ENCODE peak calls at places on chromosome 20, in five cellular contexts. One of them, this sample, is unnamed. For H3K4me1, the result is how much of the 10 kb centered on the place peaks cover.

GRCh38 chr20:25196701-25197120 is 1.2 kb downstream of the ENTPD6 start:
- DNase-seq in CD4-positive, CD25-positive, alpha-beta regulatory T cell: no peak
- DNase-seq in heart left ventricle: no peak
- DNase-seq in ascending aorta: no peak
- DNase-seq in SJSA1: no peak
- DNase-seq in this sample: peak

GRCh38 chr20:43409041-43409913 is 48.4 kb upstream of the SRSF6 start:
- DNase-seq in CD4-positive, CD25-positive, alpha-beta regulatory T cell: no peak
- DNase-seq in heart left ventricle: no peak
- DNase-seq in ascending aorta: no peak
- DNase-seq in SJSA1: peak
- DNase-seq in this sample: peak

GRCh38 chr20:462199-462991 is at the start of gene TBC1D20:
- DNase-seq in CD4-positive, CD25-positive, alpha-beta regulatory T cell: peak
- DNase-seq in heart left ventricle: peak
- DNase-seq in ascending aorta: peak
- DNase-seq in SJSA1: peak
- DNase-seq in this sample: peak

GRCh38 chr20:4613718-4614620 is 107.7 kb upstream of the PRND start:
- DNase-seq in CD4-positive, CD25-positive, alpha-beta regulatory T cell: peak
- DNase-seq in heart left ventricle: no peak
- DNase-seq in ascending aorta: no peak
- DNase-seq in SJSA1: peak
- DNase-seq in this sample: peak

GRCh38 chr20:40702504-40702903 is 13.5 kb upstream of the MAFB start:
- DNase-seq in CD4-positive, CD25-positive, alpha-beta regulatory T cell: no peak
- DNase-seq in heart left ventricle: no peak
- DNase-seq in ascending aorta: no peak
- DNase-seq in SJSA1: no peak
- DNase-seq in this sample: no peak

GRCh38 chr20:2301164-2301622 is 5.4 kb downstream of the TGM3 start:
- DNase-seq in CD4-positive, CD25-positive, alpha-beta regulatory T cell: no peak
- DNase-seq in heart left ventricle: no peak
- DNase-seq in ascending aorta: peak
- DNase-seq in SJSA1: peak
- DNase-seq in this sample: peak

GRCh38 chr20:23533161-23533560 is 35.1 kb downstream of the CST9L start:
- DNase-seq in CD4-positive, CD25-positive, alpha-beta regulatory T cell: no peak
- DNase-seq in heart left ventricle: no peak
- DNase-seq in ascending aorta: no peak
- DNase-seq in SJSA1: no peak
- DNase-seq in this sample: no peak

GRCh38 chr20:11891081-11891826 is 26.4 kb upstream of the BTBD3 start:
- DNase-seq in CD4-positive, CD25-positive, alpha-beta regulatory T cell: no peak
- DNase-seq in heart left ventricle: peak
- DNase-seq in ascending aorta: no peak
- DNase-seq in SJSA1: peak
- DNase-seq in this sample: peak

GRCh38 chr20:25035924-25036323 is 22.0 kb downstream of the ACSS1 start:
- DNase-seq in CD4-positive, CD25-positive, alpha-beta regulatory T cell: no peak
- DNase-seq in heart left ventricle: no peak
- DNase-seq in ascending aorta: no peak
- DNase-seq in SJSA1: no peak
- DNase-seq in this sample: no peak

GRCh38 chr20:25233016-25233772 is 14.7 kb upstream of the PYGB start:
- DNase-seq in CD4-positive, CD25-positive, alpha-beta regulatory T cell: no peak
- DNase-seq in heart left ventricle: no peak
- DNase-seq in ascending aorta: no peak
- DNase-seq in SJSA1: peak
- DNase-seq in this sample: no peak

GRCh38 chr20:6783752-6784725 is 16.6 kb downstream of the BMP2 start:
- DNase-seq in CD4-positive, CD25-positive, alpha-beta regulatory T cell: no peak
- DNase-seq in heart left ventricle: no peak
- DNase-seq in ascending aorta: no peak
- DNase-seq in SJSA1: no peak
- DNase-seq in this sample: no peak

GRCh38 chr20:12598894-12599293 is 409.9 kb upstream of the SPTLC3 start:
- DNase-seq in CD4-positive, CD25-positive, alpha-beta regulatory T cell: no peak
- DNase-seq in heart left ventricle: no peak
- DNase-seq in ascending aorta: no peak
- DNase-seq in SJSA1: no peak
- DNase-seq in this sample: no peak

GRCh38 chr20:62644802-62645496 is 2.6 kb downstream of the SLCO4A1 start:
- DNase-seq in CD4-positive, CD25-positive, alpha-beta regulatory T cell: no peak
- DNase-seq in heart left ventricle: no peak
- DNase-seq in ascending aorta: no peak
- DNase-seq in SJSA1: no peak
- DNase-seq in this sample: no peak

GRCh38 chr20:49948809-49949507 is 12.8 kb downstream of the RNF114 start:
- DNase-seq in CD4-positive, CD25-positive, alpha-beta regulatory T cell: no peak
- DNase-seq in heart left ventricle: no peak
- DNase-seq in ascending aorta: no peak
- DNase-seq in SJSA1: peak
- DNase-seq in this sample: peak

GRCh38 chr20:62155428-62156253 is 12.1 kb downstream of the SS18L1 start:
- DNase-seq in CD4-positive, CD25-positive, alpha-beta regulatory T cell: no peak
- DNase-seq in heart left ventricle: no peak
- DNase-seq in ascending aorta: no peak
- DNase-seq in SJSA1: no peak
- DNase-seq in this sample: no peak

DNA sequence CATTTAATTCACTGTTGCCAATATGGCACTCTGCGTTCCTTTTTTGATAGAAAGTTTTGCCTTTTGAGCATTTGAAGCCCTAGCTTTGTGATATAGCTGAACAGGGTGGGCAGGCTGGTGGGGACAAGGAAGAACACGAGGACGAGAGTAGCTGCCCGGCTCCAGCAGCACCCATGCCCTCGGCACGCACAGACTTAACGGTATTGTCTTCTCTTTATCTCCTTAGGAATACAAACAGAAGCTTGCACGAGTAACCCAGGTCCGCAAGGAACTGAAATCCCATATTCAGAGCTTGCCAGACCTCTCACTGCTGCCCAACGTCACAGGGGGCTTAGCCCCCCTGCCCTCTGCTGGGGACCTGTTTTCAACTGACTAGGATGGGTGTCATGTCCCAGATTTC is 56.0 kb downstream of the RPRD1B start:
- DNase-seq in CD4-positive, CD25-positive, alpha-beta regulatory T cell: no peak
- DNase-seq in heart left ventricle: no peak
- DNase-seq in ascending aorta: no peak
- DNase-seq in SJSA1: no peak
- DNase-seq in this sample: no peak
- H3K4me1 ChIP-seq in CD4-positive, CD25-positive, alpha-beta regulatory T cell: under half
- H3K4me1 ChIP-seq in heart left ventricle: under half
- H3K4me1 ChIP-seq in ascending aorta: under half
- H3K4me1 ChIP-seq in SJSA1: half or more
- H3K4me1 ChIP-seq in this sample: under half

GRCh38 chr20:63955281-63955845 is 853 bp downstream of the UCKL1 start:
- DNase-seq in CD4-positive, CD25-positive, alpha-beta regulatory T cell: peak
- DNase-seq in heart left ventricle: peak
- DNase-seq in ascending aorta: no peak
- DNase-seq in SJSA1: peak
- DNase-seq in this sample: peak
- H3K4me1 ChIP-seq in CD4-positive, CD25-positive, alpha-beta regulatory T cell: under half
- H3K4me1 ChIP-seq in heart left ventricle: half or more
- H3K4me1 ChIP-seq in ascending aorta: under half
- H3K4me1 ChIP-seq in SJSA1: under half
- H3K4me1 ChIP-seq in this sample: under half

DNA sequence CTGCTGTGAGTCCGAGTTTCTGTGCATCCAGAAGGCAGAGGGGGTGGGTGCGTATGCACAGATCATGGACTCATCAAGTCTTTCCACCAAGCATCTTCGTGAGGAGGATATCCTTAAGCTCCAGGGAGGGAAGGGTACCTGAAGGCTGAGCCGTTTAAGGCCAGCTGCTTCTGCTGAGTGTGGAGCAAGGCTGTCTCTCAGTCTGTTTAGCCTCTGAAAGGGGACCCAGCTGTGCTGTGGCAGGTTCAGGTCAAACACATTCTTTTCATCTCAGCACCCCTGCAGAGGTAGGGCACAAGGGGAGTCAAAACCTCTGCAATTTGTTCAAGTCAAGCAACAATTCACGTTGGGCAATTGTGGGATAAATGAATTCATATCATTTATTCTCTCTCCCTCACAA is 4.4 kb downstream of the LAMP5 start:
- DNase-seq in CD4-positive, CD25-positive, alpha-beta regulatory T cell: no peak
- DNase-seq in heart left ventricle: no peak
- DNase-seq in ascending aorta: no peak
- DNase-seq in SJSA1: no peak
- DNase-seq in this sample: no peak
- H3K4me1 ChIP-seq in CD4-positive, CD25-positive, alpha-beta regulatory T cell: under half
- H3K4me1 ChIP-seq in heart left ventricle: under half
- H3K4me1 ChIP-seq in ascending aorta: under half
- H3K4me1 ChIP-seq in SJSA1: under half
- H3K4me1 ChIP-seq in this sample: under half

DNA sequence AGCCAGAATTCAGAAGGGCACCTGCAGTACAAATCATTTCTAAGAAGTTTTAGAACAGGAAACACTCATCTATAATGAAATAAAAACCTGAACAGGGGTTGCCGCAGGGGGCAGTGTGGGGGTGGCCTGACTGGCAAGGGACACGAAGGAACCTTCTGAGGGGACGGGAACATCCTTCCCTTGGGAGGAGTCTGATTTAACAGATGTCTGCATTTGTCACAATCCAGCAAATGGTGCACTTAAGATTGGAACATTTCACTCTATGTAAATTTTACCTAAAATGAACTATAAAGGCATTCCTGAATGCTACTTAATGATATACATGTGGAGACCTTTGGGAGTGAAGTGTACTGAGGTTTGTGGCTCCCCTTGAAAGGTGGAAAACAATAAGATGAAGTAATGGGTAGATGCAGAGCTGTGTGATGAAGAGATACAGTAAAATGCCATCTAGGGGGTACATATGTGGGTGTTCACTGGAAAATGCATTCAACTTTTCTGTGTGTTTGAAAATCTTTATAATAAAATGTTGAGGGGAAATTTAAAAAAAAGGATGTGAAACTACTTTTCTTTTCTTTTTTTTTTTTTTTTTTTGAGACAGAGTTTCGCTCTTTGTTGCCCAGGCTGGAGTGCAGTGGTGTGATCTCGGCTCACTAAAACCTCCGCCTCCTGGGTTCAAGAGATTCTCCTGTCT is 89.5 kb downstream of the SNX5 start:
- DNase-seq in CD4-positive, CD25-positive, alpha-beta regulatory T cell: no peak
- DNase-seq in heart left ventricle: no peak
- DNase-seq in ascending aorta: no peak
- DNase-seq in SJSA1: no peak
- DNase-seq in this sample: peak
- H3K4me1 ChIP-seq in CD4-positive, CD25-positive, alpha-beta regulatory T cell: under half
- H3K4me1 ChIP-seq in heart left ventricle: under half
- H3K4me1 ChIP-seq in ascending aorta: under half
- H3K4me1 ChIP-seq in SJSA1: under half
- H3K4me1 ChIP-seq in this sample: under half

DNA sequence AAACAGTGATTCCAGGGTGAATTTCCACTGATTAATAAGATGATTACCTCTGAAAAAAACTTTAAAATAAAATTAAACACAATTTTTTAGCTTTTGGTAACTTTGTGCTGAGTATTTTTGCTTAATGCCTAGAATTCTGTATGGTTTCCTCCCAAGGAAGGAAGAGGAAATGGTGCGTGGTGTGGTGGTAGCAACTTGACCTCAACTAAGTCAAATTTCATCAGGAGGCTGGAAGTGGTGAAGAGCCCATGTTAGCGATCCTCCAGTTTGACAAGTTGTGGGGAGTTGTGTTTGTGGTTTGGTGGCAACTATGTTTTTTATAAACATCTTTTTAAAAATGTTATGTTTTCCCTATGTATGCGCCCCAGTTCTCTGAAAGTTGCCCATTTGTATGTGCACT is 5.0 kb upstream of the RTF2 start:
- DNase-seq in CD4-positive, CD25-positive, alpha-beta regulatory T cell: no peak
- DNase-seq in heart left ventricle: no peak
- DNase-seq in ascending aorta: no peak
- DNase-seq in SJSA1: no peak
- DNase-seq in this sample: no peak
- H3K4me1 ChIP-seq in CD4-positive, CD25-positive, alpha-beta regulatory T cell: under half
- H3K4me1 ChIP-seq in heart left ventricle: under half
- H3K4me1 ChIP-seq in ascending aorta: under half
- H3K4me1 ChIP-seq in SJSA1: under half
- H3K4me1 ChIP-seq in this sample: under half

DNA sequence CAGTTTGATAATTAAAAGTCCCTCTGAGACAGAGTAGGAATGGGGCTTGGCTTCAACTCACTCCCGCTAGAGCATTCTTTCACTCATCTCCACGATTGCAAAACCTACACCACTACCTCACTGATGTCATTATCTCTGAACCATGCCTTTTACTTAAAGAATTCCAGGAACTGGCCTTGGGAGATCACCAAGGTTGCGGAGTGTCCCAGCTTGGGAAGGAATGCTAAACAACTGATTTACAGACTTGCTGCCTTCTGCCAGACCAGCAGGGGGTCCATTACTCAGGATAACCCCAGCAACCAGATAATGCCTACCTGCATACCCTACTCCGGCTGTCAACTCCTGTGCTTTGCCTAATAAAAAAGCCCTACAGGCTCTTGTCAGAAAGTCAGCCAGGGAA is 102.2 kb upstream of the RALGAPA2 start:
- DNase-seq in CD4-positive, CD25-positive, alpha-beta regulatory T cell: no peak
- DNase-seq in heart left ventricle: no peak
- DNase-seq in ascending aorta: no peak
- DNase-seq in SJSA1: no peak
- DNase-seq in this sample: no peak
- H3K4me1 ChIP-seq in CD4-positive, CD25-positive, alpha-beta regulatory T cell: under half
- H3K4me1 ChIP-seq in heart left ventricle: under half
- H3K4me1 ChIP-seq in ascending aorta: under half
- H3K4me1 ChIP-seq in SJSA1: under half
- H3K4me1 ChIP-seq in this sample: under half

This sample was measured in A673.